ENCODE peak calls at places on chromosome 17, in five cellular contexts. One of them, this sample, is unnamed.

GRCh38 chr17:19539841-19540311 is 6.2 kb downstream of the SLC47A1 start:
- DNase-seq in dorsolateral prefrontal cortex: no peak
- DNase-seq in K562: no peak
- DNase-seq in fibroblast of pulmonary artery: no peak
- DNase-seq in coronary artery: no peak
- DNase-seq in this sample: no peak

GRCh38 chr17:62995377-62995885 is 29.4 kb downstream of the TANC2 start:
- DNase-seq in K562: peak; percentile 46
- DNase-seq in coronary artery: no peak
- DNase-seq in dorsolateral prefrontal cortex: no peak
- DNase-seq in fibroblast of pulmonary artery: peak; percentile 73
- DNase-seq in this sample: no peak

GRCh38 chr17:67481808-67482207 is 104.7 kb downstream of the PITPNC1 start:
- DNase-seq in fibroblast of pulmonary artery: peak; percentile 83
- DNase-seq in dorsolateral prefrontal cortex: no peak
- DNase-seq in coronary artery: no peak
- DNase-seq in K562: no peak
- DNase-seq in this sample: no peak

GRCh38 chr17:81459224-81459623 is 53.4 kb downstream of the ACTG1 start:
- DNase-seq in coronary artery: no peak
- DNase-seq in K562: no peak
- DNase-seq in fibroblast of pulmonary artery: no peak
- DNase-seq in dorsolateral prefrontal cortex: no peak
- DNase-seq in this sample: no peak

GRCh38 chr17:14745541-14745940 is 444.7 kb downstream of the HS3ST3B1 start:
- DNase-seq in fibroblast of pulmonary artery: peak; percentile 52
- DNase-seq in dorsolateral prefrontal cortex: no peak
- DNase-seq in K562: no peak
- DNase-seq in coronary artery: no peak
- DNase-seq in this sample: no peak

GRCh38 chr17:61410555-61411089 is 11.0 kb downstream of the TBX2 start:
- DNase-seq in K562: no peak
- DNase-seq in dorsolateral prefrontal cortex: peak; percentile 80
- DNase-seq in coronary artery: peak; percentile 83
- DNase-seq in fibroblast of pulmonary artery: peak; percentile 65
- DNase-seq in this sample: no peak

GRCh38 chr17:66462010-66462409 is 159.6 kb downstream of the PRKCA start:
- DNase-seq in coronary artery: no peak
- DNase-seq in K562: no peak
- DNase-seq in fibroblast of pulmonary artery: no peak
- DNase-seq in dorsolateral prefrontal cortex: no peak
- DNase-seq in this sample: no peak

GRCh38 chr17:41324180-41325075 is 8.9 kb upstream of the KRTAP17-1 start:
- DNase-seq in K562: no peak
- DNase-seq in dorsolateral prefrontal cortex: no peak
- DNase-seq in fibroblast of pulmonary artery: peak; percentile 3
- DNase-seq in coronary artery: no peak
- DNase-seq in this sample: peak; percentile 49

GRCh38 chr17:18108400-18109312 is at the start of gene MYO15A:
- DNase-seq in coronary artery: no peak
- DNase-seq in K562: no peak
- DNase-seq in fibroblast of pulmonary artery: no peak
- DNase-seq in dorsolateral prefrontal cortex: no peak
- DNase-seq in this sample: no peak

GRCh38 chr17:82160081-82160480 is 52.6 kb downstream of the CCDC57 start:
- DNase-seq in fibroblast of pulmonary artery: peak; percentile 12
- DNase-seq in dorsolateral prefrontal cortex: no peak
- DNase-seq in coronary artery: no peak
- DNase-seq in K562: no peak
- DNase-seq in this sample: no peak

GRCh38 chr17:44354582-44355309 is 8.9 kb downstream of the FAM171A2 start:
- DNase-seq in K562: peak; percentile 17
- DNase-seq in coronary artery: no peak
- DNase-seq in dorsolateral prefrontal cortex: no peak
- DNase-seq in fibroblast of pulmonary artery: no peak
- DNase-seq in this sample: no peak

GRCh38 chr17:82440377-82440981 is 10.1 kb downstream of the CYBC1 start:
- DNase-seq in dorsolateral prefrontal cortex: no peak
- DNase-seq in K562: no peak
- DNase-seq in fibroblast of pulmonary artery: no peak
- DNase-seq in coronary artery: no peak
- DNase-seq in this sample: no peak

GRCh38 chr17:32519769-32520701 is 33.2 kb downstream of the CDK5R1 start:
- DNase-seq in K562: no peak
- DNase-seq in coronary artery: no peak
- DNase-seq in dorsolateral prefrontal cortex: no peak
- DNase-seq in fibroblast of pulmonary artery: no peak
- DNase-seq in this sample: no peak

GRCh38 chr17:80805032-80805751 is 186.4 kb upstream of the CHMP6 start:
- DNase-seq in fibroblast of pulmonary artery: no peak
- DNase-seq in K562: no peak
- DNase-seq in coronary artery: peak; percentile 35
- DNase-seq in dorsolateral prefrontal cortex: peak; percentile 45
- DNase-seq in this sample: no peak

GRCh38 chr17:35778641-35779196 is 16.7 kb downstream of the MMP28 start:
- DNase-seq in fibroblast of pulmonary artery: no peak
- DNase-seq in coronary artery: no peak
- DNase-seq in dorsolateral prefrontal cortex: no peak
- DNase-seq in K562: no peak
- DNase-seq in this sample: no peak

GRCh38 chr17:82560802-82561428 is 41.4 kb downstream of the FOXK2 start:
- DNase-seq in fibroblast of pulmonary artery: no peak
- DNase-seq in K562: no peak
- DNase-seq in dorsolateral prefrontal cortex: no peak
- DNase-seq in coronary artery: no peak
- DNase-seq in this sample: no peak

GRCh38 chr17:66446419-66446818 is 144.0 kb downstream of the PRKCA start:
- DNase-seq in dorsolateral prefrontal cortex: no peak
- DNase-seq in K562: no peak
- DNase-seq in fibroblast of pulmonary artery: no peak
- DNase-seq in coronary artery: no peak
- DNase-seq in this sample: no peak

GRCh38 chr17:5943232-5943631 is 126.9 kb upstream of the WSCD1 start:
- DNase-seq in K562: peak; percentile 43
- DNase-seq in dorsolateral prefrontal cortex: no peak
- DNase-seq in coronary artery: no peak
- DNase-seq in fibroblast of pulmonary artery: no peak
- DNase-seq in this sample: no peak

GRCh38 chr17:80475949-80476876 is at the start of gene NPTX1:
- DNase-seq in K562: peak; percentile 57
- DNase-seq in fibroblast of pulmonary artery: no peak
- DNase-seq in dorsolateral prefrontal cortex: peak; percentile 70
- DNase-seq in coronary artery: no peak
- DNase-seq in this sample: no peak

GRCh38 chr17:52159810-52160578 is 1.5 kb upstream of the CA10 start:
- DNase-seq in K562: no peak
- DNase-seq in coronary artery: no peak
- DNase-seq in fibroblast of pulmonary artery: no peak
- DNase-seq in dorsolateral prefrontal cortex: peak; percentile 38
- DNase-seq in this sample: no peak

GRCh38 chr17:80123791-80124190 is 22.4 kb downstream of the GAA start:
- DNase-seq in fibroblast of pulmonary artery: peak; percentile 48
- DNase-seq in dorsolateral prefrontal cortex: no peak
- DNase-seq in coronary artery: no peak
- DNase-seq in K562: no peak
- DNase-seq in this sample: no peak

GRCh38 chr17:80441133-80441578 is 26.2 kb downstream of the ENDOV start:
- DNase-seq in fibroblast of pulmonary artery: peak; percentile 56
- DNase-seq in K562: peak; percentile 94
- DNase-seq in coronary artery: no peak
- DNase-seq in dorsolateral prefrontal cortex: no peak
- DNase-seq in this sample: peak; percentile 90

GRCh38 chr17:71423871-71424546 is 696.8 kb upstream of the SOX9 start:
- DNase-seq in K562: no peak
- DNase-seq in fibroblast of pulmonary artery: no peak
- DNase-seq in dorsolateral prefrontal cortex: no peak
- DNase-seq in coronary artery: no peak
- DNase-seq in this sample: no peak

GRCh38 chr17:30950669-30951399 is 20.0 kb upstream of the RNF135 start:
- DNase-seq in fibroblast of pulmonary artery: peak; percentile 92
- DNase-seq in dorsolateral prefrontal cortex: no peak
- DNase-seq in coronary artery: no peak
- DNase-seq in K562: no peak
- DNase-seq in this sample: no peak

GRCh38 chr17:3029213-3029913 is 34.0 kb downstream of the OR1D5 start:
- DNase-seq in dorsolateral prefrontal cortex: peak; percentile 22
- DNase-seq in coronary artery: peak; percentile 68
- DNase-seq in fibroblast of pulmonary artery: no peak
- DNase-seq in K562: no peak
- DNase-seq in this sample: no peak

GRCh38 chr17:9837551-9838471 is 12.1 kb downstream of the GLP2R start:
- DNase-seq in coronary artery: no peak
- DNase-seq in fibroblast of pulmonary artery: peak; percentile 88
- DNase-seq in K562: no peak
- DNase-seq in dorsolateral prefrontal cortex: no peak
- DNase-seq in this sample: no peak

GRCh38 chr17:66655861-66656260 is 179.1 kb upstream of the CACNG5 start:
- DNase-seq in coronary artery: no peak
- DNase-seq in K562: no peak
- DNase-seq in dorsolateral prefrontal cortex: no peak
- DNase-seq in fibroblast of pulmonary artery: peak; percentile 61
- DNase-seq in this sample: no peak

GRCh38 chr17:65109990-65110680 is 27.0 kb upstream of the RGS9 start:
- DNase-seq in fibroblast of pulmonary artery: no peak
- DNase-seq in K562: no peak
- DNase-seq in dorsolateral prefrontal cortex: no peak
- DNase-seq in coronary artery: no peak
- DNase-seq in this sample: no peak

GRCh38 chr17:7177954-7178477 is 1.2 kb downstream of the ASGR1 start:
- DNase-seq in coronary artery: no peak
- DNase-seq in dorsolateral prefrontal cortex: no peak
- DNase-seq in K562: peak; percentile 34
- DNase-seq in fibroblast of pulmonary artery: peak; percentile 31
- DNase-seq in this sample: no peak

GRCh38 chr17:50603340-50603739 is 31.3 kb upstream of the ABCC3 start:
- DNase-seq in coronary artery: no peak
- DNase-seq in dorsolateral prefrontal cortex: no peak
- DNase-seq in K562: peak; percentile 66
- DNase-seq in fibroblast of pulmonary artery: no peak
- DNase-seq in this sample: no peak
- TF ChIP-seq CTCF in coronary artery: no peak
- TF ChIP-seq CTCF in dorsolateral prefrontal cortex: no peak
- TF ChIP-seq CTCF in K562: peak; percentile 48
- TF ChIP-seq CTCF in fibroblast of pulmonary artery: peak; percentile 13
- TF ChIP-seq CTCF in this sample: no peak

GRCh38 chr17:73841431-73842060 is 197.3 kb upstream of the SDK2 start:
- DNase-seq in dorsolateral prefrontal cortex: no peak
- DNase-seq in fibroblast of pulmonary artery: no peak
- DNase-seq in K562: no peak
- DNase-seq in coronary artery: no peak
- DNase-seq in this sample: no peak
- TF ChIP-seq CTCF in dorsolateral prefrontal cortex: peak; percentile 30
- TF ChIP-seq CTCF in fibroblast of pulmonary artery: peak; percentile 24
- TF ChIP-seq CTCF in K562: no peak
- TF ChIP-seq CTCF in coronary artery: no peak
- TF ChIP-seq CTCF in this sample: peak; percentile 23

GRCh38 chr17:50908860-50909764 is 43.0 kb upstream of the TOB1 start:
- DNase-seq in dorsolateral prefrontal cortex: no peak
- DNase-seq in coronary artery: no peak
- DNase-seq in fibroblast of pulmonary artery: no peak
- DNase-seq in K562: no peak
- DNase-seq in this sample: no peak
- TF ChIP-seq CTCF in dorsolateral prefrontal cortex: no peak
- TF ChIP-seq CTCF in coronary artery: no peak
- TF ChIP-seq CTCF in fibroblast of pulmonary artery: no peak
- TF ChIP-seq CTCF in K562: no peak
- TF ChIP-seq CTCF in this sample: no peak

GRCh38 chr17:38939987-38940386 is 14.6 kb downstream of the LASP1NB start:
- DNase-seq in coronary artery: no peak
- DNase-seq in K562: no peak
- DNase-seq in dorsolateral prefrontal cortex: no peak
- DNase-seq in fibroblast of pulmonary artery: no peak
- DNase-seq in this sample: no peak
- TF ChIP-seq CTCF in coronary artery: no peak
- TF ChIP-seq CTCF in K562: no peak
- TF ChIP-seq CTCF in dorsolateral prefrontal cortex: no peak
- TF ChIP-seq CTCF in fibroblast of pulmonary artery: no peak
- TF ChIP-seq CTCF in this sample: no peak

DNA sequence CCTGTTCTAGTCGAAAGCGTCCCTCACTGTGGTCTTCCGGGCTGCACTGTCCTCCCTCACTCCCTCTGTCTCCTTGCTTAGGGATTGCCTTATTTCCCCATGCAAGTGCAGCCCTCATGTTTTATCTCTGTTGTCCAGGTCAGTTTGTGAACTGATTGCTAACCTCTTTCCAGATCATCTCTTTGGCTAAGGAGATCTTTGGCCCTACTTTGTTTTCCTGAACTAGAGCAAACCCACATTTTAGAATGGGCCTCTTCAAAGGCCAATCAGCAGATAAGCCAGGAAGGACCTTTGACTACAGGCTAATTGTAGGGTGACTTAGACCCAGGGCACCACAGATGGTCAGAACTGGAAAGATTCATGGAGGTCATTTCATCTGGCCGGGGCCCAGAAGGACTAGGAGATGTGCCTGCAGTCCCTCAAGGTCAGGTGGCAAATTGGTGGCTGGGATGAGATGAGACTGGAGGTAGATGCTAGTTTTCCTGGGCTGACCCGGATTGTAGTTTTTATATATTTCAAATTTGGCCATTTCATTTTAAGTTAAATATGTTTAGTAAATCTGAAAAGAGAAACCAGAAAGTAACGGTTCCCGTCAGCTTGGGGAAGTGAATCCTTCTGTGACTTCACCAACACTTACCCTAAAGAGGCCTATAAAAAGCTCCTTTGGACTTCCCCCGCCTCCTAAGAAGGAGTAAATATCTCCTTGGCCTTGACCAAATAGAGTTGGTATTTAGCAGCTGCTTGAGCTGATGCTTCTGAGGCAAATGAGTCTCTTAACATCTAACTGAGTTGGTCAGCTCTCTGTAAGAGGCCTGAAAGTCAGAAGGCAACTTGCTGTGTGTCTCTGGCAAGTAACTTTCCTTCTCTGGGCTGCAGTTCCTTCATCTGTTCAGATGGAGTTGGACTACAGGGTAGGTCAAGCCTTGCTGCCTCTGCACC is 6.3 kb upstream of the SLC25A19 start:
- DNase-seq in K562: peak; percentile 10
- DNase-seq in coronary artery: no peak
- DNase-seq in dorsolateral prefrontal cortex: no peak
- DNase-seq in fibroblast of pulmonary artery: no peak
- DNase-seq in this sample: no peak
- TF ChIP-seq CTCF in K562: peak; percentile 3
- TF ChIP-seq CTCF in coronary artery: no peak
- TF ChIP-seq CTCF in dorsolateral prefrontal cortex: no peak
- TF ChIP-seq CTCF in fibroblast of pulmonary artery: no peak
- TF ChIP-seq CTCF in this sample: no peak